ENCODE peak calls at places on chromosomes 7 and 10, in four cellular contexts. T, U, O and X are unnamed samples.

GRCh38 chr7:43480581-43480980 is 102.3 kb upstream of the STK17A start:
- DNase-seq in T (no peak), U (no peak), O (no peak), X (no peak)

GRCh38 chr7:13639416-13639815 is 350.1 kb downstream of the ETV1 start:
- DNase-seq in O (no peak), T (no peak), U (no peak), X (no peak)

GRCh38 chr7:97697396-97697795 is 34.5 kb upstream of the TAC1 start:
- DNase-seq in T (no peak), O (no peak), U (no peak), X (no peak)

GRCh38 chr7:1249731-1250130 is 17.1 kb downstream of the UNCX start:
- DNase-seq in T (no peak), O (no peak), U (no peak), X (no peak)

GRCh38 chr7:101237206-101238067 is at the start of gene CLDN15:
- DNase-seq in U (no peak), O (peak; percentile 66), T (no peak), X (no peak)

GRCh38 chr10:33235951-33236350 is 98.5 kb downstream of the NRP1 start:
- DNase-seq in O (no peak), T (no peak), U (no peak), X (no peak)

GRCh38 chr7:73451780-73452398 is 18.3 kb downstream of the FZD9 start:
- DNase-seq in O (peak; percentile 57), U (peak; percentile 69), T (peak; percentile 9), X (peak; percentile 65)

GRCh38 chr10:47254611-47255010 is 45.4 kb upstream of the GDF10 start:
- DNase-seq in U (no peak), O (no peak), T (no peak), X (no peak)

GRCh38 chr7:13115829-13116228 is 428.4 kb downstream of the ARL4A start:
- DNase-seq in T (no peak), O (no peak), U (peak; percentile 16), X (no peak)

GRCh38 chr7:90345548-90346319 is 782 bp upstream of the GTPBP10 start:
- DNase-seq in T (no peak), U (peak; percentile 37), O (peak; percentile 18), X (no peak)

GRCh38 chr10:80485410-80486135 is 31.5 kb downstream of the TSPAN14 start:
- DNase-seq in U (no peak), T (no peak), O (no peak), X (no peak)

GRCh38 chr10:113473851-113474250 is 79.0 kb upstream of the HABP2 start:
- DNase-seq in U (no peak), T (no peak), O (no peak), X (no peak)

GRCh38 chr7:140121321-140121720 is 55.5 kb downstream of the KDM7A start:
- DNase-seq in O (no peak), T (no peak), U (no peak), X (no peak)

GRCh38 chr7:33040803-33041516 is 21.6 kb downstream of the NT5C3A start:
- DNase-seq in U (peak; percentile 35), T (peak; percentile 89), O (no peak), X (no peak)

GRCh38 chr7:2800923-2801682 is 43.0 kb downstream of the GNA12 start:
- DNase-seq in U (no peak), O (peak; percentile 34), T (no peak), X (no peak)
- TF ChIP-seq MYC in U (no peak), O (no peak), T (no peak), X (no peak)

GRCh38 chr10:67837519-67838314 is at the start of gene DNAJC12:
- DNase-seq in U (peak; percentile 70), T (no peak), O (peak; percentile 74), X (peak; percentile 56)
- TF ChIP-seq CTCF in U (no peak), T (no peak), O (peak; percentile 36), X (no peak)

GRCh38 chr10:76435154-76435553 is 1003.7 kb downstream of the LRMDA start:
- DNase-seq in U (no peak), T (no peak), O (no peak), X (no peak)

GRCh38 chr10:76429642-76430041 is 998.2 kb downstream of the LRMDA start:
- DNase-seq in O (no peak), U (no peak), T (no peak), X (no peak)

GRCh38 chr10:76433161-76434005 is 1002.0 kb downstream of the LRMDA start:
- DNase-seq in U (no peak), O (peak; percentile 9), T (no peak), X (no peak)

GRCh38 chr10:76430330-76430729 is 998.9 kb downstream of the LRMDA start:
- DNase-seq in U (no peak), O (no peak), T (no peak), X (no peak)

GRCh38 chr10:76432274-76433012 is 1001.0 kb downstream of the LRMDA start:
- DNase-seq in T (no peak), U (no peak), O (no peak), X (no peak)
- TF ChIP-seq RAD21 in T (no peak), U (no peak), O (no peak), X (no peak)

GRCh38 chr10:35398355-35398754 is 62.0 kb downstream of the CCNY start:
- DNase-seq in U (no peak), T (no peak), O (no peak), X (no peak)

GRCh38 chr10:35398888-35399287 is 62.6 kb downstream of the CCNY start:
- DNase-seq in T (no peak), O (no peak), U (no peak), X (no peak)

GRCh38 chr10:35399414-35400009 is 63.2 kb downstream of the CCNY start:
- DNase-seq in O (no peak), U (peak; percentile 63), T (no peak), X (no peak)

GRCh38 chr10:35397953-35398352 is 61.6 kb downstream of the CCNY start:
- DNase-seq in U (no peak), T (no peak), O (no peak), X (no peak)

GRCh38 chr10:35400600-35401268 is 64.4 kb downstream of the CCNY start:
- DNase-seq in O (no peak), U (no peak), T (no peak), X (no peak)
- TF ChIP-seq MYC in O (no peak), U (no peak), T (no peak), X (no peak)

DNA sequence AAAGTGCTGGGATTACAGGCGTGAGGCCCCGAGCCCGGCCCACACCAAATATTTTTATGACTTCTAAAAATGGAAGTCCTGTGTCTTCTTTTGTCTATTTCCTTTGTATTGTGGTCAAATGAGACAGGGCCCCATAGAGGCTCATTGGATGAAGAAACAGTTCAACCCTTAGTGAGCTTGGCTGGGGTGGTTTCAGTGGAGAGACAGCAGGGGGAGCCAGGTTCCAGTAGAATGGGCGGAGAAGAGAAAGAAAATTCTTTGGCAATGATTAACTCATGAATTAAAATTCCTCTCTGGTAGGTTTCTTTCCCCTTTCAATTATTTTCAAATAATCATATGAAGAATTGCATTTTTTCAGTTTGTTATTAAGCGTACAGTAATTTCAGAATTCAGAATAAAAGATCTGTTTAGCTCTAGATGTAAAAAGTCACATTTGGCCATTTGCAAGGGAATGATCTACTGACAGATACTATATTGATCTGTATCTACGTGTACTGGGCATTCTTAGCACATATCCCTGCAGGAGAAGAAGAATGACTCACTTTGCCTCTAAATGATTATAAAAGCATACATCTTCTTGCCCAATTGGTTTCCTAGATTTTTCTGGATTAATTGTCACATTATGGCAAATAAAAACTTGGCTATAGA is 43.2 kb downstream of the PNLIPRP3 start:
- DNase-seq in O (peak; percentile 20), U (peak; percentile 6), T (no peak), X (peak; percentile 37)
- TF ChIP-seq CTCF in O (peak; percentile 43), U (peak; percentile 29), T (peak; percentile 28), X (peak; percentile 29)

DNA sequence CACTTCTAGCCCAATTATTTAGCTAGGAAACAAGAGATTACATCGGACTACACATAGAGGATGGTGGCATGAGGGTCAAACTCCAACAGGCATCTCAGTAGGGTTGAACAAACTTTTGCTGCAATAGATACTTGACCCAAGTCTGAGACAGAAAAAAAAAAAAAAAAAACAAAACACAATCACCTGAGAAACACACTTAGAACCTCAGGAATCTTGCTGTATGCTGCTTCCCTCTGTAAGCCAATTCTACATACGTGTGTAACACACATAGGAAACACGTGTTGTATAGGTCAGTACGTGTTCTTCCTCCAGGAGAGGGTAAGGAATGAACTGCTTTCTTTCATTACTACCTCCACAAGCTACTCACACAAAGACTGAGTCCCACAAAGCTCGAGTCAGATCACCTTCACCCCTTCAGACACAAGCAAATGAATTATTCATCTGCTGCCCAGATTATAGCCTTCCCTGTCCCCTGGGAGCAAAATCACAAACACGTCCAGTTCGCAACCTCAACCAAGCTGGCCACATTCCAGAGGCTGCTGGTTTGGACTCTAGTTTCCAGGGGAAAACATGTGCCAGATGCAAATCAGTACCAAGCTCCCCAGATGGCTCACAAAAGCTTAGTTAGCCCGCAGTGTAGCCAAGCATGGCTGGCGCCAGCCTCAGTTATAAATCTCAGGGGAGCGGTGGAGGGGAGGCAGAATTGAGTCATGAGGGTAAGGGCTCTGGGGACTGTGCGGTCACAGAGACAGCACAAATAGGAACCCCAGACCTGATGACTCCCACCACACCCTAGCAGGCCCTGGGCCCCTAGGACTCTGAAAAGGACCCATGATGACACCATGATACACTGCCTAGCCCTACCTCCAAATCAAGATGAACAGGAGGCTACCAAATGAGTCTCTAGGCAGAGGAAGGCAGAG is 15.1 kb downstream of the PSAP start:
- DNase-seq in O (peak; percentile 42), U (no peak), T (peak; percentile 97), X (no peak)
- TF ChIP-seq RAD21 in O (no peak), U (no peak), T (no peak), X (no peak)